ENCODE peak calls at places on chromosomes 7 and 10, in four cellular contexts. C is heart right ventricle, Z is cardiac muscle cell, I is A549. J is an unnamed sample. For H3K9me3, the result is how much of the 10 kb centered on the place peaks cover.

GRCh38 chr7:88546808-88547207 is 212.7 kb upstream of the ZNF804B start:
- DNase-seq in I (peak), Z (peak), C (no peak), J (no peak)

GRCh38 chr7:155453296-155454182 is 4.4 kb upstream of the EN2 start:
- DNase-seq in Z (no peak), C (no peak), I (no peak), J (no peak)

GRCh38 chr7:155907450-155908177 is 95.4 kb upstream of the SHH start:
- DNase-seq in Z (no peak), I (no peak), C (no peak), J (no peak)

GRCh38 chr7:116330961-116331360 is 120.6 kb downstream of the TES start:
- DNase-seq in Z (peak), C (no peak), I (no peak), J (no peak)

GRCh38 chr10:69045441-69046300 is 42.2 kb upstream of the SRGN start:
- DNase-seq in I (no peak), C (no peak), Z (peak), J (peak)

GRCh38 chr7:70314221-70314620 is 715.9 kb downstream of the AUTS2 start:
- DNase-seq in Z (no peak), C (no peak), I (no peak), J (no peak)

GRCh38 chr7:28490831-28491230 is 78.5 kb downstream of the CREB5 start:
- DNase-seq in Z (no peak), C (no peak), I (no peak), J (no peak)

GRCh38 chr10:85098835-85099521 is 770.6 kb downstream of the CCSER2 start:
- DNase-seq in I (no peak), C (no peak), Z (no peak), J (no peak)

GRCh38 chr7:74420006-74420405 is 33.7 kb upstream of the GTF2IRD1 start:
- DNase-seq in I (no peak), Z (no peak), C (no peak), J (no peak)

GRCh38 chr10:7373039-7373438 is 37.8 kb downstream of the SFMBT2 start:
- DNase-seq in I (no peak), C (no peak), Z (no peak), J (no peak)

GRCh38 chr10:71810048-71810750 is 36.9 kb upstream of the VSIR start:
- DNase-seq in I (no peak), C (no peak), Z (no peak), J (peak)

GRCh38 chr7:115260381-115260780 is 338.5 kb downstream of the MDFIC start:
- DNase-seq in I (no peak), Z (peak), C (no peak), J (no peak)

GRCh38 chr10:101758858-101759257 is 17.1 kb downstream of the FGF8 start:
- DNase-seq in C (no peak), Z (no peak), I (no peak), J (no peak)

GRCh38 chr7:107049971-107050532 is 5.5 kb downstream of the PRKAR2B start:
- DNase-seq in I (no peak), C (no peak), Z (no peak), J (no peak)

GRCh38 chr10:31426425-31426824 is 107.4 kb downstream of the ZEB1 start:
- DNase-seq in C (peak), Z (peak), I (no peak), J (no peak)

GRCh38 chr10:132500781-132501415 is 36.7 kb upstream of the INPP5A start:
- DNase-seq in Z (no peak), C (no peak), I (no peak), J (no peak)

GRCh38 chr10:96153065-96153464 is 23.0 kb downstream of the ZNF518A start:
- DNase-seq in I (no peak), C (no peak), Z (no peak), J (no peak)

GRCh38 chr7:143248781-143249354 is 14.4 kb upstream of the GSTK1 start:
- DNase-seq in C (no peak), I (no peak), Z (peak), J (peak)

GRCh38 chr7:44131173-44132009 is 8.0 kb upstream of the POLD2 start:
- DNase-seq in C (no peak), Z (peak), I (no peak), J (peak)

GRCh38 chr7:150977382-150978135 is 562 bp downstream of the KCNH2 start:
- DNase-seq in I (no peak), Z (no peak), C (no peak), J (no peak)
- H3K4me3 ChIP-seq in I (peak), Z (peak), C (no peak), J (peak)

GRCh38 chr10:44827431-44828006 is 83.6 kb upstream of the TMEM72 start:
- DNase-seq in Z (no peak), C (no peak), I (no peak), J (no peak)

GRCh38 chr10:44830022-44830421 is 81.1 kb upstream of the TMEM72 start:
- DNase-seq in I (no peak), Z (peak), C (no peak), J (no peak)

GRCh38 chr10:44831581-44831980 is 79.6 kb upstream of the TMEM72 start:
- DNase-seq in Z (no peak), I (no peak), C (no peak), J (no peak)

GRCh38 chr10:44829426-44829825 is 81.7 kb upstream of the TMEM72 start:
- DNase-seq in Z (no peak), C (no peak), I (no peak), J (no peak)

DNA sequence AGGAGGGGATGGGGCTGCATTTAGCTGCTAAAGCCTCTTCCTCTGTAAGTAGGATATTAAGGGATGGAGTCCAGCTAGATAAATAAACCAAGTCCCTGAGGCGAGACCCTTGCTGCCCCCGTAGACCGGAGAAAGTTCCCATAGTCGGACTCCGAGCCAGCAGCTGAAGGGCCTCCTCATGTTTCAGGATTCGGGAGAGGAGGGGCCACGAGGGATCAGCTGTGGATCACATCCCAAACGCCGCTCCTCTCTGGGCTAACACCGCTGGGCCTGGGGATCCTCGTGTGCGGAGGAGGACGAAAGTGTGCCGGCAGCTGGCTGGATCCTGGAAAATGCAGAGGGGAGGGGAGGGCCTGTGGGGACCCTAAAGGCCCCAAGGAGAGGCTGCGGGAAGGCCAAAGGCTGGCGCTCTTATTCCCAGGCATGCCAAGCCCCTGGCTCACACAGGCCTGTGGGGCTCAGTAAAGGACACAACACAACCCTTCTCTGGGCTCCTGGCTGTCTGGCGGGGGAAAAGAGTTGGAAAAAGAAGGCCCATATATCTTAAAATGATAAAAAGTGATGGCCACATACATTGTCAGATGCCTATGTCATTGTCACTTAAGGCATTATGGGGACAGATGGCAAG is 82.5 kb upstream of the TMEM72 start:
- DNase-seq in C (peak), I (no peak), Z (peak), J (no peak)
- H3K27ac ChIP-seq in C (no peak), I (no peak), Z (no peak), J (no peak)

GRCh38 chr7:63073286-63073685 is 925.4 kb upstream of the ZNF722 start:
- DNase-seq in I (no peak), Z (no peak), C (no peak), J (no peak)

GRCh38 chr7:63072806-63073205 is 925.8 kb upstream of the ZNF722 start:
- DNase-seq in C (no peak), I (no peak), Z (no peak), J (no peak)

GRCh38 chr7:63071396-63071795 is 927.3 kb upstream of the ZNF722 start:
- DNase-seq in Z (no peak), C (no peak), I (no peak), J (no peak)

GRCh38 chr7:63071920-63072319 is 926.7 kb upstream of the ZNF722 start:
- DNase-seq in I (no peak), Z (no peak), C (no peak), J (no peak)

DNA sequence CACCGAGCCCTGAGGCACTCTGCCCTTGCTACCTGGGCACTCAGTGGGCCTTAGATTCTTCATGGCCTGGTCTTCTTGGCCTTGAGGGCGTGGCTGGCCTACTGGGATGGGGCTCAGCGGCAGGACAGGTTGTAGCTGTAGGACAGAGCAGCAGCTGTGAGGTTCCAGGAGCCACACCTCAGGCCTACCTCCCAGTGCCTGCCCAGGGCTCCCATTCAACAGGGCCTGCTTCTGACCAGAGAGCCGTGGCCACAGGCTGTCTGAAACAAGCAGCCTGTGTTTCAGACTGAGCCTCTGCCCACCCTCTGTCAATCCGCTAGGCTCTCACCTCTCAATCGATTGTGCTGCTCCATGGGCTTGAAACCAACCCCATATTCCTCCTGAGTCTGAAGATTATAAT is 928.0 kb upstream of the ZNF722 start:
- DNase-seq in Z (no peak), C (no peak), I (no peak), J (no peak)
- H3K9me3 ChIP-seq in Z (under half), C (half or more), I (under half), J (under half)

DNA sequence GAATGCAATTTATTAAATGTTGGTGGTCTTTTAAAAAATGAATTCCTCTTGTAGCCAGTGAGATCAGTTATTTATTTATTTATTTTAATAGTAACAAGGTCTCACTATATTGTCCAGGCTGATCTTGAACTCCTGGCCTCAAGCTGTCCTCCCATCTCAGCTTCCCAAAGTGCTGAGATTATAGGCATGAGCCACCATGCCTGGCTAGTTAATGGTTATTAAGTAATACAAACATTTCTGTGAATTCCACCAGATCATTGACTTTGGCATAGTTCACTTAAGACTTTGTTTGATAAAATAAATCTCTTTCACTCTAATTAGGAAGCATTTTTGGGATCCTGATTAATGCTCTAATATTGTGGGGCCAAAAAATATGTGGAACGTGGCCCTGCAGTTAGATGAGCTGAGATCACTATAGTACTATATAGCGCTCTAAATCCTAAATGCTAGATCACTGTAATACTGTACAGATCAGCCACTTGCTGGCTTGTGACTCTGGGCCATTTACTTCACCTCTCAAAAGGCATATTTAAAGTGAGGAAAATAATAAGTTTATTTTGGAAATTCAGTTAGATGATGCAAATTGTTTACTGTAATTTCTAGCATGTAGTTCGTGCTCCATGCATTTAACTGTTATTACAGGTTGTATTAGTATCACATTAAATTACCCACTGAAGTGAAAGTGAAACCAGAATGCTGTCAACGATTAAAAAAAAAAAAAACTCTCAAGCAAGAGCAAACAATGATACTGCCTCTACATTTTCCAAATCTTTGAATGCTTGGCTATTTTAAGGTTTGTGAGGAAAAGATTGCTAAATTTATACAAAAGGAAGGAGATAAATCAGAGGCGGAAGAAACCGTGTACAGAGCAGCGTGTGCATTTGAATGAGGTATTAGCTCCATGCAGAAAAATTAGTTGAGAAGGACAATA is 15.9 kb upstream of the FAS start:
- DNase-seq in I (no peak), Z (peak), C (no peak), J (peak)
- H3K4me3 ChIP-seq in I (peak), Z (no peak), C (peak), J (no peak)

GRCh38 chr7:34225193-34225592 is 319.9 kb downstream of the BMPER start:
- DNase-seq in I (no peak), C (no peak), Z (no peak), J (no peak)

GRCh38 chr7:34227525-34227924 is 322.2 kb downstream of the BMPER start:
- DNase-seq in I (no peak), Z (peak), C (no peak), J (no peak)

GRCh38 chr7:34222316-34222715 is 317.0 kb downstream of the BMPER start:
- DNase-seq in Z (no peak), I (no peak), C (no peak), J (no peak)

GRCh38 chr7:34222722-34223121 is 317.4 kb downstream of the BMPER start:
- DNase-seq in I (no peak), C (no peak), Z (no peak), J (no peak)

DNA sequence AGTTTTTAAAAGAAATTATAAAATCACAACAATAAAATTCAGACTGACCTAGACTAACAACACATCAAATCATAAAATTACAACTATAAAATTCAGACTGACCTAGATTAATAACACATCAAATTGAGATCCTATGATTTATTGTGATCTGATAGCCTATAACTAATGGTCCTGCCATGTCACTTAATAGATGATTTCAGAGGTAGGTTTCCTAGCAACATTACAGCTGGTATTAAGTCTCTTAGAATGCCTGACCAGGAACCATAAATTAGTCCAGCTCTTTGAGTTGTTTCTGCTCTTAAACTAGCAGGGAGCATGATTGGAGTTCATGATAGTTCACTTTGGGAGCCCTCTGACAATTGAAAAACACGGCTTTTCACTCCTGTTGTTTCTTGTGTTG is 318.9 kb downstream of the BMPER start:
- DNase-seq in Z (no peak), C (no peak), I (no peak), J (no peak)
- H3K27ac ChIP-seq in Z (no peak), C (no peak), I (no peak), J (no peak)

DNA sequence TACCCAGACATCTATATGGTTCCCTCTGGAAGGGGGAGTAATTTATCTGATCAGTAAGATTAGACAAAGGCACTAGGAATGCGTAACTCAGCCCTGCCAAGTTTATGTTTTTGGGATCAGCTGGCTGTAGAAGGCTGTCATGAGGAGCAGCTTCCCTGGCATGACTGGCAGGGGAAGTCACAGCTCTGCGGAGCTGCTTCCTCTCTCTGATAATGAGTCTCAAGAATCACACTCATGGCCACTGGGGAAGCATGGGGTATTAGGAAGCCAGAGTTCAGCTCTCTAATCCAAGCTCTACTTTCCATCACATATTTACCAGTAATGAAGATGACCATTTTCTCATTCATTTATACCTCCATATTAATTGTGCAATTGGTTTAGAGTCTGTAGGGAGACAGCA is 758.9 kb downstream of the GRM8 start:
- DNase-seq in Z (no peak), C (no peak), I (no peak), J (no peak)
- H3K9me3 ChIP-seq in Z (under half), C (under half), I (under half), J (under half)

DNA sequence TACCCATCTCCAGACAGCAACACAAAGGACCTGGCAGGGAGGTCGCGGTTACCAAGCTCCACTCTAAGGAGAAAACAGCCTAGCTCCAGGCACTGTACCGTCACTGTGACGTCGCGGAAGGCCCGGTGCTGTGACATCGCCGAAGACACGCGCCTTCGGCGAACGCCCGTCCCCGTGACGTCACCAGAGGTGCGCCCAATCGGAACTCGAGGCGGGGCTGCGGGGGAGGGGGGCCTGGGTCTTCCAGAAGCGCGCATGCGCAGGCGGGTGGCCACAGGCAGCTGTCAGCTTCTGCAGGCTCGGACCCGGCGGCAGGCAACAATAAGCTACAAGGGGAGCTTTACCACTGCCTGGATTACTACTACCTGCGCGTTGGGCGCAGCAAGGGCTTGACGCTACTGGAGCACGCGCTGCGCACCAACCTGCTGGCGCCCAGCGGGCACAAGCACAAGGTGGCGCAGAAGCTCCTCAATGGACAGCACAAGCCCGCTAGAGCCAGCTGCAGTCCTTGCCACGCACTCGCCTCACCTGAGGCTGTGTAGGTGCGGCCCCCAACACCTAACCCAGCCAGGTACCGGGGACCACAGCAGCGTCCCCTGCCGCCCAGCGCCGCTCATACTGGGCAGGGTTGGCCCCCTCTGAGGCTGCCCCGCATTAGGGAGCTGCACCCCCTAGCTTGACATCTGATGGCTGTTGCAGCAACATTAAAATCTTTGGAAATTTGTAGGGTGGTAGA is 208.4 kb downstream of the TPST1 start:
- DNase-seq in I (peak), Z (peak), C (peak), J (peak)
- H3K4me3 ChIP-seq in I (peak), Z (peak), C (peak), J (peak)

GRCh38 chr10:94617389-94617944 is 66.1 kb upstream of the CYP2C18 start:
- DNase-seq in Z (no peak), C (no peak), I (no peak), J (peak)

GRCh38 chr10:94626476-94626875 is 57.1 kb upstream of the CYP2C18 start:
- DNase-seq in C (no peak), I (no peak), Z (no peak), J (no peak)

GRCh38 chr10:94623572-94623971 is 60.0 kb upstream of the CYP2C18 start:
- DNase-seq in C (no peak), Z (peak), I (no peak), J (no peak)

GRCh38 chr10:94627511-94627910 is 56.0 kb upstream of the CYP2C18 start:
- DNase-seq in C (no peak), I (no peak), Z (no peak), J (no peak)

DNA sequence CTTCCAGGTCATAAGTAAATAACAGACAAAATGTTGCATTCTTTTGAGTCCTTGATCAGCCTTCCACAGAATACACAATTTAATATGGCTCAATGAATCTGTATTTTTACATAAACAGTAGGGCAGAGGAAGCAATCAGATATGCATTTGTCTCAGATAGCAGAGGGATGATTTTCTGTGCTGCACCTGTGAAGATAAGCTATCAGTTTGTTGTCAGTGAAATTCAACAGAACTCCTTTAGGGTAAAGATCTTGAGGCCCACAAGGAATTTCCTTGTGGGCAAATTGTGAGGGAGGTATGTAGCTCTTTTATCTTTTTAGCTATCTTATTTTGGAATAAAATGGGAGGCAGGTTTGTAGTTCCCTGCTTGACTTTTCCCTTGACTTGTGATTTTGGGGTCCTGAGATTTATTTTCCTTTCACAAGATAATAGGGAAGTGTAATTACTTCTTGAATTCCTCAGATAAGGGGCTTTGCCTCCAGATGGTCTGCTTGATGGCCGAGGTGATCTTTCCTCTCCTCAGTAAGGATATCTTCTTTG is 60.8 kb upstream of the CYP2C18 start:
- DNase-seq in Z (no peak), I (no peak), C (no peak), J (no peak)
- H3K27ac ChIP-seq in Z (no peak), I (no peak), C (no peak), J (no peak)